ENCODE peak calls at places on chromosomes 6 and 20, in five cellular contexts. J is A549, T is HepG2, Z is K562, F is GM12878. Q is an unnamed sample.

GRCh38 chr6:82337688-82338257 is 25.8 kb upstream of the TPBG start:
- DNase-seq in J (no peak), T (no peak), Z (no peak), F (no peak), Q (no peak)

GRCh38 chr6:17871169-17871479 is 116.3 kb downstream of the KIF13A start:
- DNase-seq in J (no peak), T (no peak), Z (no peak), F (no peak), Q (no peak)

GRCh38 chr6:169702640-169703246 is 817 bp downstream of the C6orf120 start:
- DNase-seq in J (no peak), T (peak; percentile 36), Z (no peak), F (no peak), Q (peak; percentile 23)

GRCh38 chr6:39772559-39773283 is 19.5 kb upstream of the DAAM2 start:
- DNase-seq in J (no peak), T (no peak), Z (no peak), F (no peak), Q (no peak)

GRCh38 chr6:170007468-170008240 is 256.2 kb downstream of the ERMARD start:
- DNase-seq in J (no peak), T (no peak), Z (no peak), F (no peak), Q (peak; percentile 44)

GRCh38 chr6:143986463-143986862 is 21.6 kb downstream of the PLAGL1 start:
- DNase-seq in J (no peak), T (no peak), Z (no peak), F (no peak), Q (no peak)

GRCh38 chr6:132929141-132929540 is 114.8 kb downstream of the RPS12 start:
- DNase-seq in J (no peak), T (no peak), Z (no peak), F (no peak), Q (no peak)

GRCh38 chr20:53786071-53786444 is 192.4 kb upstream of the ZNF217 start:
- DNase-seq in J (no peak), T (no peak), Z (no peak), F (no peak), Q (no peak)

GRCh38 chr6:166167801-166168615 is at the start of gene TBXT:
- DNase-seq in J (no peak), T (no peak), Z (no peak), F (peak; percentile 51), Q (peak; percentile 73)

GRCh38 chr6:46903175-46903574 is 18.6 kb downstream of the ADGRF5 start:
- DNase-seq in J (no peak), T (peak; percentile 30), Z (no peak), F (no peak), Q (peak; percentile 13)

GRCh38 chr6:146598785-146599405 is at the start of gene ADGB:
- DNase-seq in J (peak; percentile 11), T (peak; percentile 36), Z (peak; percentile 69), F (no peak), Q (peak; percentile 84)

GRCh38 chr20:35839891-35840290 is 68.1 kb downstream of the PHF20 start:
- DNase-seq in J (no peak), T (no peak), Z (no peak), F (no peak), Q (no peak)

GRCh38 chr6:166624275-166624674 is 2.8 kb downstream of the RPS6KA2 start:
- DNase-seq in J (no peak), T (no peak), Z (no peak), F (no peak), Q (no peak)

GRCh38 chr6:87929843-87930288 is 117.8 kb upstream of the SPACA1 start:
- DNase-seq in J (peak; percentile 74), T (peak; percentile 78), Z (peak; percentile 66), F (peak; percentile 71), Q (peak; percentile 85)

GRCh38 chr6:31834704-31835375 is 7.3 kb downstream of the HSPA1B start:
- DNase-seq in J (peak; percentile 79), T (peak; percentile 77), Z (peak; percentile 80), F (no peak), Q (peak; percentile 59)

GRCh38 chr20:37999526-38000263 is 33.6 kb downstream of the TTI1 start:
- DNase-seq in J (no peak), T (no peak), Z (no peak), F (no peak), Q (no peak)

GRCh38 chr6:75296811-75297779 is 12.5 kb upstream of the TMEM30A start:
- DNase-seq in J (peak; percentile 71), T (peak; percentile 57), Z (peak; percentile 30), F (no peak), Q (no peak)

GRCh38 chr20:37348643-37349516 is 2.9 kb downstream of the SRC start:
- DNase-seq in J (no peak), T (no peak), Z (peak; percentile 5), F (no peak), Q (no peak)

GRCh38 chr6:84177253-84177652 is 50.2 kb downstream of the CEP162 start:
- DNase-seq in J (no peak), T (no peak), Z (no peak), F (no peak), Q (no peak)

GRCh38 chr6:72530152-72530551 is 91.7 kb upstream of the KCNQ5 start:
- DNase-seq in J (no peak), T (no peak), Z (no peak), F (no peak), Q (no peak)

GRCh38 chr20:31845300-31845863 is at the start of gene FOXS1:
- DNase-seq in J (no peak), T (no peak), Z (no peak), F (no peak), Q (no peak)

GRCh38 chr6:134299236-134299635 is 18.7 kb downstream of the SGK1 start:
- DNase-seq in J (peak; percentile 37), T (peak; percentile 58), Z (no peak), F (no peak), Q (no peak)

GRCh38 chr20:5509803-5510202 is 193.0 kb upstream of the PROKR2 start:
- DNase-seq in J (no peak), T (no peak), Z (no peak), F (no peak), Q (no peak)

GRCh38 chr20:5508044-5508443 is 191.3 kb upstream of the PROKR2 start:
- DNase-seq in J (no peak), T (no peak), Z (no peak), F (no peak), Q (no peak)

DNA sequence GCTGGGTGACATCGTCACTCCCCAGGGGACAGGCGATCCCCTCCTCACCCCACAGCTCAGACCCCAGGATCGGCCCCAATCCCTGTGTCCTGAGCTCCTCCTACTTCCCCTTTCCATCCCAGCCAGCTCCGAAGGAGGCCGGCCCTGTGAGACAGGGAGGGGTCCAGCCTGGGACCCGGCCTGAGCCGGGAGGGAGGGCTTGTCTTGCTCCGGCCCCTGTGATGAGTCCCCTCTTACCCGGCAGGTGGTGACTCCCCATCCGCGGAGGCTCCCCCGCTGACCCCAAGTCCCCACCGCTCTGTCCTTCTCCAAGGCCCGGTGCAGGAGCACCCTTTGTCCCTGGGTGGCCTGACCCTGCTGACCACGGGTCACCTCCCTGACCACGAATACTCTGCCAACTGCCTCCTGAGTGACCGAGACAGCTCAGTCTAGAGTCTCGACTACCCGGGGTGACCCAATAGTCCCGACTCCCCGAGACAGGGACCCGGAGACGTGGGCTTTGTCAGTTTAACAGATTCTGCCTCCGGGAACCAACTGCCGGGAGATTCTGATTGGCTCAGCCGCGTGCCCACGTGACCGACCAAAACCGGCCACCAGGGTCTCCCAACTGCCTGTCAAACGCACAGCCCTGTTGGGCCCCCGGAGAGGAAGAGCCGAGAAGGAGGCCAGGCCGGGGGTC is 187.4 kb upstream of the PROKR2 start:
- DNase-seq in J (no peak), T (peak; percentile 40), Z (peak; percentile 58), F (no peak), Q (peak; percentile 30)
- TF ChIP-seq ESRRA in J (no peak), T (no peak), Z (no peak), F (no peak), Q (no peak)

GRCh38 chr6:149127212-149127611 is 190.3 kb upstream of the TAB2 start:
- DNase-seq in J (no peak), T (no peak), Z (no peak), F (no peak), Q (no peak)

GRCh38 chr6:149130093-149130872 is 187.2 kb upstream of the TAB2 start:
- DNase-seq in J (no peak), T (no peak), Z (no peak), F (no peak), Q (no peak)

GRCh38 chr6:149128489-149129145 is 188.9 kb upstream of the TAB2 start:
- DNase-seq in J (no peak), T (no peak), Z (peak; percentile 51), F (no peak), Q (no peak)

GRCh38 chr6:149131891-149132290 is 185.6 kb upstream of the TAB2 start:
- DNase-seq in J (no peak), T (no peak), Z (no peak), F (no peak), Q (no peak)

GRCh38 chr6:149129401-149130077 is 188.0 kb upstream of the TAB2 start:
- DNase-seq in J (no peak), T (no peak), Z (peak; percentile 28), F (no peak), Q (no peak)
- TF ChIP-seq ESRRA in J (no peak), T (no peak), Z (no peak), F (no peak), Q (no peak)

GRCh38 chr6:16721977-16722376 is 39.3 kb downstream of the ATXN1 start:
- DNase-seq in J (no peak), T (no peak), Z (no peak), F (no peak), Q (no peak)

GRCh38 chr6:16720861-16721260 is 40.4 kb downstream of the ATXN1 start:
- DNase-seq in J (no peak), T (no peak), Z (no peak), F (no peak), Q (no peak)

GRCh38 chr6:16725145-16725864 is 36.0 kb downstream of the ATXN1 start:
- DNase-seq in J (no peak), T (no peak), Z (no peak), F (no peak), Q (no peak)

GRCh38 chr6:16722616-16723015 is 38.6 kb downstream of the ATXN1 start:
- DNase-seq in J (no peak), T (no peak), Z (no peak), F (no peak), Q (no peak)

DNA sequence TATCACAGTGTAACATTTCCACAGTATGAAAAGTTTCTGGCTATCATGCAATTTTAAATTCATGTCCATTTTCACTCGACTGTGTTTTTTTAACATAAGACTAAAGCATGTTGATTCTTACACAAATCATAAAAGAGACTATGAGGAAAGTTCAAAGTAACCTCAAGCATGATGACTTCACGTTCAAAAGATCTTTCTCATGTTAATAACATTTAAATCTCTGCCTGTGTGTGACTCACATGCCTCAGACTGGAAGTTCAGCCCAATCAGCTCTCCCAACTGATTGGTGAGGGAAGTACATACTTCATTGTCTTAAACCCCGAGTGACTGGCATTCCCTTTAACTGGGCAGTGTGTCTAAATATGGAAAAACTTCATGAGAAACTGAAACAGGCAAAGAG is 37.4 kb downstream of the ATXN1 start:
- DNase-seq in J (peak; percentile 61), T (peak; percentile 71), Z (no peak), F (no peak), Q (no peak)
- TF ChIP-seq ESRRA in J (no peak), T (no peak), Z (no peak), F (no peak), Q (no peak)

DNA sequence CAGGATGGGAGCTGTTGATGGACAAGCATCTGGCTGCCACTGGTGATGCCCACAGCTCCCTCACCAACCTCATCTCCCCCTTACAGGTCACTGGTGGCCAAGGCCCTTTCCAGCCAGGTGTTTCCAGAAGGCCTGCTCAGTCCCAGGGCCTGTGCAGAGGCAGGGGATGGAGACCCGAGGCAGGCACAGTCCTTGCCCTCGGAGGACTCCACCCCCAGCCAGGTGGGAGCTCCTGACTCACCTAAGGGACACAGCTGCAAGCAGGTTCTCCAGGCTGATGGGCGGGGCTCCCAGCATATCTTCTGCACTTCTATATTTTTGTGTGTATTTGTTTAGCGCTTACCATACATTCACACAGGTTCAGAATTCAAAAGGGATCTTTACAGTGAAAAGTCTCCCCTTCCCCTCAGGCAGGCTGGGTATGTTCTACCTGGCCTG is 17.4 kb downstream of the PRPH2 start:
- DNase-seq in J (no peak), T (no peak), Z (no peak), F (no peak), Q (no peak)
- TF ChIP-seq ESRRA in J (no peak), T (no peak), Z (no peak), F (no peak), Q (no peak)

Q was measured in WTC11.